ENCODE peak calls at places on chromosomes 3 and 15, in eight cellular contexts. Q is body of pancreas; V is CD8-positive, alpha-beta memory T cell; E is OCI-LY7; N is CD4-positive, alpha-beta memory T cell; A is mesendoderm; U is fibroblast of lung; X is adrenal gland. P is an unnamed sample.

GRCh38 chr15:73957276-73957675 is 31.0 kb downstream of the LOXL1 start:
- DNase-seq in A (no peak), N (no peak), X (no peak), V (no peak), U (no peak), Q (no peak), E (no peak), P (no peak)

GRCh38 chr3:37762698-37763097 is 99.0 kb upstream of the CTDSPL start:
- DNase-seq in Q (no peak), A (no peak), V (no peak), U (peak; percentile 20), N (no peak), E (no peak), X (no peak), P (peak; percentile 36)

GRCh38 chr3:126312326-126312725 is 44.9 kb downstream of the KLF15 start:
- DNase-seq in A (no peak), X (no peak), N (no peak), Q (no peak), E (no peak), V (no peak), U (no peak), P (no peak)

GRCh38 chr3:105385868-105386508 is 19.3 kb downstream of the ALCAM start:
- DNase-seq in A (no peak), E (peak; percentile 47), U (no peak), V (no peak), N (no peak), X (no peak), Q (no peak), P (no peak)

GRCh38 chr3:65953881-65954733 is 84.6 kb downstream of the MAGI1 start:
- DNase-seq in A (no peak), X (peak; percentile 29), V (no peak), Q (peak; percentile 93), U (peak; percentile 55), E (no peak), N (no peak), P (peak; percentile 80)

GRCh38 chr3:10867384-10867783 is 51.4 kb downstream of the SLC6A11 start:
- DNase-seq in Q (no peak), V (no peak), X (no peak), U (peak; percentile 9), E (no peak), N (no peak), A (peak; percentile 57), P (no peak)

GRCh38 chr3:181726351-181727121 is 14.8 kb downstream of the SOX2 start:
- DNase-seq in X (no peak), V (no peak), U (peak; percentile 48), N (no peak), A (peak; percentile 75), E (no peak), Q (no peak), P (no peak)

GRCh38 chr3:23170306-23170705 is 32.8 kb upstream of the UBE2E2 start:
- DNase-seq in A (no peak), Q (no peak), U (peak; percentile 51), N (no peak), E (no peak), X (no peak), V (no peak), P (no peak)

GRCh38 chr3:196596355-196596754 is 27.9 kb downstream of the FBXO45 start:
- DNase-seq in E (no peak), U (no peak), V (no peak), Q (no peak), N (no peak), X (no peak), A (no peak), P (no peak)

GRCh38 chr3:160374472-160374871 is 24.6 kb downstream of the IFT80 start:
- DNase-seq in N (no peak), U (peak; percentile 36), X (no peak), V (no peak), A (no peak), E (no peak), Q (no peak), P (no peak)

GRCh38 chr15:60448668-60449360 is 30.1 kb downstream of the ICE2 start:
- DNase-seq in Q (no peak), E (no peak), N (no peak), A (no peak), X (no peak), U (no peak), V (no peak), P (no peak)

GRCh38 chr15:87420017-87420416 is 836.5 kb downstream of the NTRK3 start:
- DNase-seq in E (no peak), N (no peak), U (no peak), Q (no peak), A (no peak), X (no peak), V (no peak), P (no peak)

GRCh38 chr15:57570994-57571393 is 20.7 kb upstream of the MYZAP start:
- DNase-seq in A (no peak), U (peak; percentile 62), V (no peak), Q (no peak), X (no peak), N (no peak), E (no peak), P (no peak)

GRCh38 chr3:101888653-101889052 is 39.3 kb downstream of the NFKBIZ start:
- DNase-seq in V (no peak), N (no peak), X (no peak), E (no peak), Q (no peak), A (no peak), U (no peak), P (no peak)

GRCh38 chr3:43753743-43754142 is 63.0 kb downstream of the ABHD5 start:
- DNase-seq in A (no peak), U (peak; percentile 82), X (no peak), N (no peak), V (no peak), Q (no peak), E (no peak), P (no peak)

GRCh38 chr3:66450389-66451022 is 50.3 kb downstream of the LRIG1 start:
- DNase-seq in V (no peak), Q (peak; percentile 79), U (peak; percentile 81), E (no peak), A (no peak), N (no peak), X (peak; percentile 51), P (peak; percentile 48)

GRCh38 chr15:96428742-96429141 is 98.2 kb downstream of the NR2F2 start:
- DNase-seq in X (peak; percentile 44), U (peak; percentile 95), Q (no peak), A (peak; percentile 34), N (no peak), E (no peak), V (no peak), P (no peak)

GRCh38 chr3:42077785-42078184 is 13.4 kb upstream of the TRAK1 start:
- DNase-seq in U (no peak), E (no peak), N (no peak), A (no peak), Q (no peak), V (no peak), X (no peak), P (no peak)

GRCh38 chr3:55320928-55321327 is 166.2 kb downstream of the WNT5A start:
- DNase-seq in Q (no peak), V (no peak), A (no peak), U (no peak), N (no peak), E (no peak), X (no peak), P (no peak)

GRCh38 chr3:194315088-194315964 is 35.8 kb downstream of the CPN2 start:
- DNase-seq in V (peak; percentile 69), U (peak; percentile 86), X (peak; percentile 85), A (peak; percentile 93), N (peak; percentile 76), Q (peak; percentile 83), E (peak; percentile 66), P (peak; percentile 93)
- H3K4me3 ChIP-seq in V (peak overlapping the region; percentile 73), U (peak overlapping the region; percentile 49), X (no peak overlapping the region), A (no peak overlapping the region), N (peak overlapping the region; percentile 62), Q (no peak overlapping the region), E (no peak overlapping the region), P (peak overlapping the region; percentile 41)

DNA sequence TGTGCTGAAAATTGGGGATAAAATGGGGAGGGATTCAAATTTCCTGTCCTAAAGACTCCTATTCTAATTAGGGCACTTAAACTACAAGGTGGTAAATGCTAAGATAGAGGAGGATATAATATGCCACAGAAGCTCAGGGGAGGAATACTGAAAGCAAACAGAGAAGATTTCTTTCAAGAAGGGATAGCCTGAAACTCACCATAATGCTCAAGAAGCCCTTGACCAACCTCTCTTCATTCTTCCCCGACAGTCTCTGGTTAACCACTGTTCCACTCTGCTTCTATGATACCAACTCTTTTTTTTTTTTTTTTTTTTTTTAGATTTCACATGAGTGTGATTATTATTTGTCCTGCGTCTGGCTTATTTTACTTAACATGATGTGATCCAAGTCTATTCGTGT is 398.2 kb upstream of the FRG2C start:
- DNase-seq in A (no peak), X (no peak), U (no peak), Q (no peak), V (no peak), N (no peak), E (no peak), P (no peak)
- H3K4me1 ChIP-seq in A (no peaks in the 10 kb centered on the region), X (no peaks in the 10 kb centered on the region), U (no peaks in the 10 kb centered on the region), Q (no peaks in the 10 kb centered on the region), V (no peaks in the 10 kb centered on the region), N (no peaks in the 10 kb centered on the region), E (no peaks in the 10 kb centered on the region), P (no peaks in the 10 kb centered on the region)

GRCh38 chr3:50270841-50271240 is 1.9 kb downstream of the SEMA3B start:
- DNase-seq in E (no peak), N (no peak), X (no peak), V (no peak), Q (no peak), U (no peak), A (no peak), P (no peak)

GRCh38 chr3:50269460-50269859 is 513 bp downstream of the SEMA3B start:
- DNase-seq in Q (no peak), V (no peak), A (no peak), E (no peak), N (no peak), U (no peak), X (no peak), P (no peak)

GRCh38 chr3:50270422-50270831 is 1.5 kb downstream of the SEMA3B start:
- DNase-seq in N (no peak), X (no peak), Q (no peak), U (peak; percentile 31), V (no peak), E (no peak), A (no peak), P (peak; percentile 51)

GRCh38 chr3:50268703-50269451 is at the start of gene SEMA3B:
- DNase-seq in X (peak; percentile 90), A (no peak), Q (peak; percentile 97), N (no peak), E (no peak), V (no peak), U (peak; percentile 29), P (peak; percentile 85)

DNA sequence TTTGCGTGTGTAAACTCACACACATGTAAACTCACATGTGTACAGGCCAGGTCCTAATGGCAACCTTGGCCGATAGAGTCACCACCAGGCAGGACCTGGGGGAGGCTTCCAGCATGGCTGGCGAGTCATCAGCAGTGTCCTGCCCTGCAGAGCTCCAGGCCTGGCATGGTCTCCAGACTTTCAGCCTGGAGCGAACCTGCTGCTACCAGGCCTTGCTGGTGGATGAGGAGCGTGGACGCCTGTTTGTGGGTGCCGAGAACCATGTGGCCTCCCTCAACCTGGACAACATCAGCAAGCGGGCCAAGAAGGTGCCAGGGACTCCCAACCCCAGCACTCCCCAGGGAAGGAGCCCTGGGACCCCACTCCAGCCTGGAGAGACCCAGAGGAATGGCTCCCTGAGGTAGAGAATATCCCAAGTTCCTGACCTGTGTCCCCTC is 1.0 kb downstream of the SEMA3B start:
- DNase-seq in X (no peak), E (no peak), V (no peak), U (peak; percentile 52), N (no peak), A (no peak), Q (no peak), P (no peak)
- H3K4me3 ChIP-seq in X (peak overlapping the region; percentile 19), E (no peak overlapping the region), V (no peak overlapping the region), U (peak overlapping the region; percentile 56), N (no peak overlapping the region), A (no peak overlapping the region), Q (no peak overlapping the region), P (no peak overlapping the region)

GRCh38 chr3:98565843-98566242 is 27.6 kb downstream of the CPOX start:
- DNase-seq in X (no peak), N (no peak), Q (no peak), A (no peak), E (no peak), V (no peak), U (no peak), P (no peak)
- H3K4me1 ChIP-seq in X (no peaks in the 10 kb centered on the region), N (peaks cover 76% of the 10 kb centered on the region), Q (no peaks in the 10 kb centered on the region), A (no peaks in the 10 kb centered on the region), E (peaks cover 62% of the 10 kb centered on the region), V (peaks cover 70% of the 10 kb centered on the region), U (no peaks in the 10 kb centered on the region), P (no peaks in the 10 kb centered on the region)